ENCODE peak calls at places on chromosome X, in nine cellular contexts. K, O, T, D, Z, H, Q, B and N are unnamed samples. For H3K4me1, the result is how much of the 10 kb centered on the place peaks cover.

GRCh38 chrX:108001218-108001814 is 19.1 kb upstream of the TEX13B start:
- DNase-seq in B (peak), Q (no peak), O (no peak), Z (no peak), T (peak), H (no peak), D (peak), K (peak), N (peak)

GRCh38 chrX:108148524-108148923 is 56.9 kb downstream of the ATG4A start:
- DNase-seq in O (no peak), Q (no peak), H (no peak), Z (no peak), T (no peak), K (no peak), B (no peak), D (no peak), N (no peak)

GRCh38 chrX:110409925-110410324 is 51.3 kb downstream of the RTL9 start:
- DNase-seq in D (peak), K (no peak), Q (no peak), T (peak), Z (no peak), O (no peak), H (no peak), B (no peak), N (no peak)

GRCh38 chrX:427812-428725 is 41.4 kb upstream of the PPP2R3B start:
- DNase-seq in Q (no peak), O (no peak), Z (no peak), H (no peak), K (peak), T (no peak), D (peak), B (peak), N (peak)

GRCh38 chrX:64662876-64663275 is 267.6 kb upstream of the MTMR8 start:
- DNase-seq in D (no peak), K (no peak), O (no peak), Z (no peak), B (no peak), H (no peak), T (no peak), Q (no peak), N (no peak)

GRCh38 chrX:63186137-63186536 is 165.0 kb downstream of the SPIN4 start:
- DNase-seq in B (no peak), Q (no peak), T (no peak), O (no peak), K (no peak), H (no peak), Z (no peak), D (no peak), N (no peak)

GRCh38 chrX:72169008-72169728 is 12.4 kb upstream of the PIN4 start:
- DNase-seq in K (no peak), O (no peak), D (peak), Q (peak), T (no peak), B (no peak), H (no peak), Z (no peak), N (no peak)

GRCh38 chrX:77223046-77223445 is 224.1 kb upstream of the FGF16 start:
- DNase-seq in K (no peak), H (no peak), Z (no peak), Q (no peak), T (no peak), B (no peak), D (no peak), O (no peak), N (no peak)

GRCh38 chrX:9745417-9746115 is 20.1 kb downstream of the GPR143 start:
- DNase-seq in O (no peak), Q (peak), B (no peak), H (no peak), D (no peak), Z (no peak), K (no peak), T (peak), N (no peak)

GRCh38 chrX:65508851-65509250 is 25.7 kb downstream of the LAS1L start:
- DNase-seq in B (no peak), K (no peak), D (no peak), Z (no peak), H (no peak), Q (no peak), O (no peak), T (no peak), N (no peak)

GRCh38 chrX:66110112-66110511 is 53.9 kb upstream of the HEPH start:
- DNase-seq in B (peak), K (peak), D (peak), O (no peak), H (no peak), Z (no peak), T (peak), Q (no peak), N (peak)

GRCh38 chrX:17549005-17549685 is 174.1 kb downstream of the NHS start:
- DNase-seq in Z (no peak), H (no peak), O (no peak), K (peak), B (peak), Q (no peak), T (no peak), D (no peak), N (no peak)

GRCh38 chrX:139877710-139878414 is 55.0 kb downstream of the ATP11C start:
- DNase-seq in D (peak), O (no peak), T (peak), B (no peak), Z (no peak), H (no peak), Q (no peak), K (peak), N (no peak)

GRCh38 chrX:75596178-75596577 is 73.3 kb upstream of the ZDHHC15 start:
- DNase-seq in D (no peak), K (no peak), H (no peak), B (no peak), Z (no peak), Q (peak), T (no peak), O (no peak), N (no peak)

GRCh38 chrX:86714441-86714840 is 566.2 kb downstream of the DACH2 start:
- DNase-seq in O (no peak), H (no peak), Z (no peak), B (no peak), Q (no peak), T (no peak), K (no peak), D (no peak), N (no peak)

GRCh38 chrX:13008851-13009250 is 33.9 kb downstream of the TMSB4X start:
- DNase-seq in O (no peak), Q (no peak), H (no peak), Z (no peak), B (no peak), T (no peak), D (no peak), K (no peak), N (no peak)
- H3K4me1 ChIP-seq in O (under half), Q (under half), H (under half), Z (under half), B (under half), T (under half), D (under half), K (under half), N (under half)

GRCh38 chrX:153921070-153921469 is 5.0 kb downstream of the ARHGAP4 start:
- DNase-seq in Z (no peak), K (no peak), B (no peak), Q (no peak), D (no peak), O (no peak), T (no peak), H (no peak), N (no peak)
- H3K4me1 ChIP-seq in Z (under half), K (under half), B (under half), Q (under half), D (under half), O (under half), T (under half), H (under half), N (under half)

DNA sequence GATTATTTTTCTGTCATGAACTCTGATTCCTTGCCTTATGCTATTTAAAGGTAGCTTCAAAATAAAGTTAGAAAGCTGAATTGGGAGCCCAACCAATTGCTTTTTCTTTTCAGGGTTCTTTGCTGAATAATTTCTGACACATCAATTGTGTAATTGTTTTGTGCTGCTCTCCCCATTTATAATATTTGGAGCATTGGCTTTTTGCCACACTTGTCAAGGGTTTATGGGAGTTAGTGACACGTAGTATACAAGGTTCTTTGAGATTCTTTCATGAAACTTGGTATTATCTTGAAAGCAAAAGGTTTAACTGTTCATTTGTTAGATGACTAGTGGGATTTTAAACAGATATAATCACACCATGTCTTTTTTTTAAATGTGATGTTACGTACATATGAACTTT is 80.9 kb downstream of the POLA1 start:
- DNase-seq in Z (no peak), Q (no peak), O (no peak), T (no peak), B (no peak), K (no peak), H (no peak), D (no peak), N (no peak)
- H3K4me1 ChIP-seq in Z (under half), Q (under half), O (under half), T (under half), B (under half), K (under half), H (under half), D (under half), N (under half)

GRCh38 chrX:19792412-19792811 is 95.0 kb downstream of the SH3KBP1 start:
- DNase-seq in D (no peak), K (no peak), T (no peak), Z (no peak), Q (no peak), O (no peak), B (no peak), H (no peak), N (no peak)

GRCh38 chrX:19795289-19795688 is 92.1 kb downstream of the SH3KBP1 start:
- DNase-seq in D (no peak), T (no peak), Q (no peak), K (peak), B (no peak), H (no peak), O (no peak), Z (no peak), N (no peak)

GRCh38 chrX:19791562-19791961 is 95.8 kb downstream of the SH3KBP1 start:
- DNase-seq in D (peak), B (no peak), Z (no peak), T (peak), H (no peak), O (no peak), Q (no peak), K (no peak), N (no peak)

GRCh38 chrX:19793471-19793870 is 93.9 kb downstream of the SH3KBP1 start:
- DNase-seq in Z (no peak), O (no peak), K (no peak), B (no peak), D (no peak), T (no peak), H (no peak), Q (no peak), N (no peak)

GRCh38 chrX:19794690-19795089 is 92.7 kb downstream of the SH3KBP1 start:
- DNase-seq in K (no peak), T (no peak), Z (no peak), O (no peak), Q (no peak), H (no peak), D (no peak), B (no peak), N (no peak)
- H3K4me1 ChIP-seq in K (under half), T (under half), Z (under half), O (under half), Q (under half), H (under half), D (under half), B (under half), N (under half)

GRCh38 chrX:40145001-40145631 is 47.4 kb upstream of the BCOR start:
- DNase-seq in O (peak), Z (no peak), B (no peak), H (no peak), K (peak), Q (no peak), T (no peak), D (no peak), N (no peak)
- H3K4me1 ChIP-seq in O (under half), Z (under half), B (under half), H (half or more), K (under half), Q (under half), T (under half), D (under half), N (half or more)